ENCODE peak calls at places on chromosomes 7 and 10, in six cellular contexts. S is lower lobe of right lung, R is HL-60, E is OCI-LY7, N is body of pancreas, P is cardiac fibroblast. Z is an unnamed sample.

GRCh38 chr10:60384708-60385398 is 4.8 kb downstream of the ANK3 start:
- DNase-seq in S (no peak), R (no peak), E (no peak), N (peak; percentile 28), P (peak; percentile 99), Z (peak; percentile 98)

GRCh38 chr7:30433082-30433481 is 45.5 kb downstream of the NOD1 start:
- DNase-seq in S (peak; percentile 73), R (peak; percentile 48), E (no peak), N (peak; percentile 88), P (peak; percentile 66), Z (peak; percentile 79)

GRCh38 chr10:124560377-124560776 is 98.8 kb downstream of the LHPP start:
- DNase-seq in S (peak; percentile 41), R (no peak), E (no peak), N (peak; percentile 63), P (peak; percentile 84), Z (peak; percentile 75)

GRCh38 chr10:42783181-42783549 is 570 bp downstream of the BMS1 start:
- DNase-seq in S (no peak), R (no peak), E (no peak), N (peak; percentile 23), P (peak; percentile 76), Z (peak; percentile 77)

GRCh38 chr10:6649107-6649720 is 69.1 kb upstream of the PRKCQ start:
- DNase-seq in S (no peak), R (no peak), E (no peak), N (no peak), P (no peak), Z (no peak)

GRCh38 chr7:69781412-69781846 is 183.2 kb downstream of the AUTS2 start:
- DNase-seq in S (no peak), R (no peak), E (no peak), N (no peak), P (no peak), Z (peak; percentile 34)

GRCh38 chr7:84157171-84157570 is 37.4 kb downstream of the SEMA3A start:
- DNase-seq in S (no peak), R (no peak), E (no peak), N (no peak), P (no peak), Z (no peak)

GRCh38 chr7:2954433-2954853 is 89.2 kb downstream of the CARD11 start:
- DNase-seq in S (peak; percentile 64), R (no peak), E (no peak), N (no peak), P (no peak), Z (no peak)

GRCh38 chr10:72292223-72292691 is 18.5 kb downstream of the DDIT4 start:
- DNase-seq in S (no peak), R (no peak), E (no peak), N (peak; percentile 83), P (peak; percentile 49), Z (no peak)

GRCh38 chr7:55048221-55048859 is 29.5 kb downstream of the EGFR start:
- DNase-seq in S (no peak), R (no peak), E (no peak), N (peak; percentile 64), P (peak; percentile 38), Z (no peak)

GRCh38 chr7:148623586-148624282 is 33.2 kb downstream of the C7orf33 start:
- DNase-seq in S (no peak), R (no peak), E (no peak), N (no peak), P (peak; percentile 38), Z (peak; percentile 26)

GRCh38 chr10:29736325-29737208 is 101.8 kb upstream of the SVIL start:
- DNase-seq in S (peak; percentile 83), R (no peak), E (no peak), N (peak; percentile 71), P (peak; percentile 45), Z (peak; percentile 50)

GRCh38 chr10:116287906-116288501 is 15.0 kb upstream of the GFRA1 start:
- DNase-seq in S (no peak), R (no peak), E (peak; percentile 1), N (peak; percentile 54), P (peak; percentile 73), Z (peak; percentile 67)

GRCh38 chr7:151470656-151471180 is 30.8 kb upstream of the CRYGN start:
- DNase-seq in S (no peak), R (no peak), E (no peak), N (no peak), P (no peak), Z (no peak)

GRCh38 chr10:133204226-133205015 is 25.6 kb upstream of the UTF1 start:
- DNase-seq in S (no peak), R (no peak), E (no peak), N (no peak), P (no peak), Z (no peak)

GRCh38 chr10:86819567-86819966 is 63.1 kb downstream of the BMPR1A start:
- DNase-seq in S (no peak), R (no peak), E (no peak), N (no peak), P (no peak), Z (no peak)

GRCh38 chr7:41336455-41336952 is 366.4 kb downstream of the INHBA start:
- DNase-seq in S (no peak), R (no peak), E (no peak), N (no peak), P (peak; percentile 19), Z (no peak)

GRCh38 chr10:131848741-131849590 is 51.8 kb upstream of the PPP2R2D start:
- DNase-seq in S (no peak), R (no peak), E (no peak), N (no peak), P (no peak), Z (no peak)

GRCh38 chr10:26215923-26216576 is 524 bp upstream of the GAD2 start:
- DNase-seq in S (peak; percentile 45), R (no peak), E (no peak), N (peak; percentile 42), P (peak; percentile 6), Z (peak; percentile 0)

DNA sequence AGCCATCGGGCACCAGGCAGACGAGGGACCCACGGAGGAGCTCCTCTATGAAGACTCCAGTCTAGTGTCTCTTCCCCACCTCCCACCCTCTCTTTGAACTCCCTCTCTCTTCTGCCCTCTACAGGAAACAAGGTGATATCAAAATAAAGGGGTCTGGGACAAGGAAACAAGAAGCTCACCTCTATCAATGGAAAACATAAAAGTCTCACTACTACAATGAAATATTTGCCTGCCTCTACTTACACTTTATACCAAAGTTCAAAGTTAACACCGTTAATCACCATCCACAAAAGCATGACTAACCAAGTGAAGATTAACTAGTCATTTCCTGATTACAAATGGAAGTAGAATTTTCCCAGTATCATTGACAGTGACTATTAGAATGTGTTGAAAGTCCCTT is 82.2 kb downstream of the PARD3 start:
- DNase-seq in S (no peak), R (no peak), E (peak; percentile 11), N (no peak), P (peak; percentile 74), Z (peak; percentile 35)
- TF ChIP-seq CTCF in S (no peak), R (no peak), E (peak; percentile 70), N (no peak), P (peak; percentile 30), Z (peak; percentile 38)

GRCh38 chr7:157693071-157693520 is 356.3 kb downstream of the DNAJB6 start:
- DNase-seq in S (no peak), R (no peak), E (no peak), N (no peak), P (no peak), Z (no peak)
- H3K4me3 ChIP-seq in S (no peak overlapping the region), R (no peak overlapping the region), E (no peak overlapping the region), N (no peak overlapping the region), P (no peak overlapping the region), Z (no peak overlapping the region)

GRCh38 chr10:100728928-100729876 is 16.2 kb upstream of the PAX2 start:
- DNase-seq in S (no peak), R (no peak), E (peak; percentile 4), N (peak; percentile 41), P (peak; percentile 21), Z (peak; percentile 25)
- TF ChIP-seq CTCF in S (no peak), R (peak; percentile 11), E (peak; percentile 35), N (peak; percentile 27), P (peak; percentile 34), Z (peak; percentile 31)

GRCh38 chr7:99123571-99124033 is 20.3 kb downstream of the SMURF1 start:
- DNase-seq in S (no peak), R (peak; percentile 62), E (no peak), N (no peak), P (peak; percentile 77), Z (peak; percentile 61)

GRCh38 chr7:99121496-99122021 is 22.3 kb downstream of the SMURF1 start:
- DNase-seq in S (no peak), R (no peak), E (no peak), N (no peak), P (peak; percentile 79), Z (peak; percentile 74)

GRCh38 chr7:99122762-99123161 is 21.1 kb downstream of the SMURF1 start:
- DNase-seq in S (no peak), R (no peak), E (no peak), N (no peak), P (no peak), Z (no peak)

GRCh38 chr7:99120503-99120902 is 23.4 kb downstream of the SMURF1 start:
- DNase-seq in S (no peak), R (no peak), E (no peak), N (no peak), P (peak; percentile 58), Z (peak; percentile 43)

DNA sequence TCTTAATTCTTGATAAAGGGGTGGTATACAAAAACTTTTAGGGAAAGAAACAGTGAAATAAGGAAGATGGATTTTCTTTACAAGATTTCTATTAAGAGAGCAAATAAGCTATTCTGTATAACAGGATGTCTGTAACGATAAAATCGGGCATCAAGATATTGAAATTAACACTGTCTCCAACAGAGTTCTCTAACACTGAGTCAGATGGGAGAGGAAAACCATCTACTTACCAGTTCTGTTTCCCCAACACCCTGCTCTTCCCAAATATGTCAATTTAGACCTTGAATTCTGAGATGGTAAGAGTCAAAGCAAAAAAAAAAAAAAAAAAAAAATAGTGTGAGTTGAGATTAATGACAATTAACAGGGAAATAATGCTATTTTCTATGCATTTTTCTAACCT is 23.0 kb downstream of the SMURF1 start:
- DNase-seq in S (no peak), R (no peak), E (no peak), N (no peak), P (no peak), Z (no peak)
- H3K4me3 ChIP-seq in S (no peak overlapping the region), R (no peak overlapping the region), E (no peak overlapping the region), N (no peak overlapping the region), P (no peak overlapping the region), Z (peak overlapping the region; percentile 33)